ENCODE peak calls at places on chromosomes 12 and 14, in five cellular contexts. F, S, Q, I and K are unnamed samples.

GRCh38 chr12:52506858-52507715 is 13.1 kb downstream of the KRT5 start:
- DNase-seq in F (no peak), S (no peak), Q (no peak), I (peak), K (no peak)

GRCh38 chr12:14153803-14154202 is 172.4 kb upstream of the GRIN2B start:
- DNase-seq in F (no peak), S (no peak), Q (no peak), I (peak), K (no peak)

GRCh38 chr12:68495666-68496065 is 115.0 kb upstream of the RAP1B start:
- DNase-seq in F (no peak), S (no peak), Q (no peak), I (no peak), K (no peak)

GRCh38 chr14:54356172-54356571 is 40.6 kb upstream of the CDKN3 start:
- DNase-seq in F (no peak), S (no peak), Q (no peak), I (no peak), K (no peak)

GRCh38 chr12:107568718-107569117 is 116.9 kb upstream of the PWP1 start:
- DNase-seq in F (no peak), S (no peak), Q (no peak), I (no peak), K (no peak)

GRCh38 chr12:68638721-68639395 is 28.2 kb downstream of the RAP1B start:
- DNase-seq in F (no peak), S (no peak), Q (no peak), I (no peak), K (no peak)

GRCh38 chr12:51371295-51371953 is 19.8 kb downstream of the GALNT6 start:
- DNase-seq in F (peak), S (peak), Q (peak), I (no peak), K (no peak)

GRCh38 chr12:27057543-27057942 is 24.8 kb downstream of the C12orf71 start:
- DNase-seq in F (no peak), S (no peak), Q (no peak), I (no peak), K (no peak)

GRCh38 chr14:53870997-53871396 is 85.6 kb downstream of the BMP4 start:
- DNase-seq in F (no peak), S (no peak), Q (no peak), I (no peak), K (no peak)

GRCh38 chr12:2054091-2055018 is 1.6 kb downstream of the CACNA1C start:
- DNase-seq in F (no peak), S (peak), Q (no peak), I (no peak), K (no peak)

GRCh38 chr12:2053675-2054070 is 886 bp downstream of the CACNA1C start:
- DNase-seq in F (no peak), S (peak), Q (no peak), I (no peak), K (no peak)

GRCh38 chr12:2052861-2053674 is at the start of gene CACNA1C:
- DNase-seq in F (no peak), S (peak), Q (no peak), I (peak), K (no peak)

GRCh38 chr12:2049604-2050540 is 2.9 kb upstream of the CACNA1C start:
- DNase-seq in F (no peak), S (no peak), Q (no peak), I (no peak), K (no peak)

DNA sequence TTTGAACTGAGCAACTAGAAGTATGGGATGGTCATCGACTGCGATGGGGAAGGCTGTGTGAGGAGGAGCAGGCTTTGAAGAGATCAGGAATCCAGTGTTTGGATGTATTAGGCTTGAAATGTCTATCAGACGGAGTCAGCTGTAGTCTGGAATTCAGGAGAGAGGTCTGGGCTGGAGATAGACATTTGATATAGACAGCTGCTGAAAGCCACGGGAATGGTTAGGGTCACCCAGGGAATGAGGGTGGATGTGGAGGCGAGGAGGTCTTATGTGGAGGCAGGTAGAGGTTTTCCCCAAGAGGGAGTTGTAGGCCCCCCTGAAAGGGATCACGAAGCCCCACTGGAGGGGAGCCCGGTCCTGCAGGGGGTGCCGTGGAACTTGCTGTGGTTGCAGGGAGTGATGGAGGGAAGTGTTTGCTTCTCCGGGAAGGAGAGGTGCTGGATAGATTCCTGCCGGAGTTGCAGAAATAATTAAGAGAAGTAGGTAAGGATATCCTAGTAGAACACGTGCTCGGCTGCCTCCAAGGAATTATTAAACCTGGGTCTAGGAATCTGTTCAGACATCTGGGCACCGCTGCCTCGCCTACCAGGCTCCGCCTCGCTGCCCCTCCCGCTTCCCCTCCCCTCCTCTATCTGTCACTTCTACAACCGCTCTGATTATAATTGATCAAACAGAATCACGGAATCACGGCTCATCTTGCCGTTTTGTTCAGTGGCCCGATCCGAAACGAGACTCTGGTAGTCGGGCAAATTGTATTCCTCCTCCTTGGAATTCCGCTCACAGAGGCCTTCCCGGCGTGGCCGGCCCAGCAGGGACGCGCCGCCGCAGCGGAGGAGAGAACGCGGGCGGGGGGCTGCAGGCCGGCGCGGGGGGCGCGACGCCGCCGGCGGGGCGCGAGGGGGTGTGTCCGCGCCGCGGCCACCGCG is 824 bp upstream of the CACNA1C start:
- DNase-seq in F (no peak), S (no peak), Q (no peak), I (no peak), K (no peak)
- TF ChIP-seq CTCF in F (no peak), S (no peak), Q (no peak), I (no peak), K (no peak)

GRCh38 chr14:58239259-58240210 is 5.1 kb upstream of the PSMA3 start:
- DNase-seq in F (peak), S (peak), Q (peak), I (peak), K (peak)
- H3K4me3 ChIP-seq in F (peak), S (peak), Q (no peak), I (peak), K (peak)

DNA sequence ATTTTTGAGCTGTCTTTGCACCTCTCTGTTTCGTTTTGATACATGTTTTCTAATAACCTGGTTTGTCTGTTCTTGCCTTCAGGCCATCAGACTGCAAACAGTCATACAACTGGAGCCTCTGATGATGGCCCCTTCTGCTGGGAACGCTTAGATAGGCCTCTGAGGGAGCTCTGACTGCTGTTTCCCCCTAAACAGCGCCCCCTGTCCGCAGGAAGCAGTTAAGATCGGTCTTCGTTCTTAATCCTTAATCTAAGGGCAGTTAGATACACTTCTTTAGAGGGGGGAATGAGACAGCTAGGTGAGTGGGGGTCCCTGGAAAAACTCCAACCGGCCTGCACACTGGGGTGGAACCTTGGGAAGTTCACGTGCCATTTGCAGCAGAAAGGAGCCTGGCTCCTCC is 1338.8 kb upstream of the SEL1L start:
- DNase-seq in F (no peak), S (no peak), Q (no peak), I (peak), K (no peak)
- TF ChIP-seq CTCF in F (peak), S (no peak), Q (no peak), I (peak), K (no peak)

DNA sequence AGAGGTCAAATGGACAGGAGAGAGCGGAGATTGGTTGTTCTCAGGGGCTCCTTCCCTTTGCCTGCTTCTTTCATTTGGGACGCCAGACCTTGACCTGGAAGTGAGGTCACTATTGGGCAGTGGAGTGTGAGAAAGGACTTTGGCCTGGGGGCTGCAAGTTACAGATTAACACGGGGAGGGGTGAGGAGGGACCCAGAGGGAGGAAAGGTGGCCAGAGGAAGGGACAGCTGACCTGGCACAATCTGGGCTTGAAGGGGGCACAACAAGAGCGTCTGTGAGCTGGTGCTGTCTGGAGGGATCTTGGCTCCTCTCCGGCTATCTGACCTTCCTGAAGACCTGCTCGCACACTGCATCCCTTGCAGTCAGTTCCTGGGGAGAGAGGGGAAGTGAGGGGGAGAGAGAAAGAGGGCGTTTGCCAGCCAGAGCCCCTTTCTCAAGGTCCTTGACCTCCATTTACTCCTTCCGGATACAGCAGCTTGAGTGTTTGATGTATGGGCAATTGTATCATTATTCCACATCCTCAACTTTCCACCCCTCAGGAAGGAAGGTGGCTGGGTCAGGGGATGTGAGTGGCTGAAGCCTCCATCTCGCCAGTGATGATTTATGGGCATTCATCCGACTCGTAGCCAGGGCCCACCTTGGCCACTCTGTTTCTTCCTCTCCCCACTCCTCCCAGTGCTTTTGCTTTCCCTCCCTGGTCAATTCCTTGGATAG is 4.7 kb downstream of the RBP5 start:
- DNase-seq in F (peak), S (peak), Q (no peak), I (no peak), K (no peak)
- H3K4me3 ChIP-seq in F (peak), S (no peak), Q (no peak), I (no peak), K (no peak)

GRCh38 chr12:38543151-38543550 is 226.6 kb downstream of the ALG10B start:
- DNase-seq in F (no peak), S (no peak), Q (peak), I (peak), K (no peak)

GRCh38 chr12:38541849-38542248 is 225.3 kb downstream of the ALG10B start:
- DNase-seq in F (no peak), S (no peak), Q (no peak), I (no peak), K (no peak)

GRCh38 chr12:38540156-38540555 is 223.6 kb downstream of the ALG10B start:
- DNase-seq in F (no peak), S (no peak), Q (no peak), I (no peak), K (no peak)

GRCh38 chr12:38547586-38547985 is 231.0 kb downstream of the ALG10B start:
- DNase-seq in F (no peak), S (no peak), Q (no peak), I (no peak), K (no peak)

GRCh38 chr12:38544357-38545066 is 227.9 kb downstream of the ALG10B start:
- DNase-seq in F (no peak), S (no peak), Q (no peak), I (no peak), K (no peak)
- TF ChIP-seq CTCF in F (no peak), S (no peak), Q (no peak), I (peak), K (peak)

DNA sequence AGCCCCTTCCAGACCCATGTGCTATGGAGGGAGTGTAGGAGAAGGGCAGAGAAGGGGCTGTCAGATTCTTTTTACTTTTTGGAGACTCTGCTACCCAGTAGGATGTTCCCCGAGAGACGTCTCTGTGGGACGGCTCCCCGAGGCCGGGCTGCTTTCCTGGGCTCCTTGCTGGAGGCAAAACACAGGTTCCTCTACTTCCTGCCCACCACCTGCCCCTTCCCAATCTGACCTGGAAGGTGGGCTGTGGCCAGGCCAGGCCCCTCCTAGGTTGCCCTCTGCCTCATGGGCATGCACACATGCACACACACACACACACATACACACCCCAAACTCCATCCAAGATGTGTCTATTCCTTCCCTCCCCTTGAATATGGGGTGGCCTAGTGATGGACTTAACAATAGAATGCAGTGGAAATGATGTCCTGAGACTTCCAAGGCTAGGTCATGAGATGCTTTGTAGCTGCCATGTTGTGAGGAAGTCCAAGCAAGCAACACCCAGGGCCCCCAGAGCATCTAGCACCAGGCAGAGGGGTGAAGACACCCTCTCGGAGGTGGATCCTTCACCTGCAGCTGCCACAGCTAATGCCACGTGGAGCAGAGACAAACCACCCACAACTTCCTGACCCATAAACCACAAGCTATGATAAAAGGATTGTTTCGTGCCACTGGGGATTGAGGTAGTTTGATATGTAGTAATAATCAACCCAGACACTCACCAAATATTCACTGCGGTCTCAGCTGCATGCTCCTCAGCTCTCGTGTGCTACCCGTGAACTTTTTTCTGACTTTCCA is 1.6 kb upstream of the ASB2 start:
- DNase-seq in F (no peak), S (no peak), Q (no peak), I (peak), K (peak)
- H3K4me3 ChIP-seq in F (no peak), S (no peak), Q (no peak), I (no peak), K (no peak)

DNA sequence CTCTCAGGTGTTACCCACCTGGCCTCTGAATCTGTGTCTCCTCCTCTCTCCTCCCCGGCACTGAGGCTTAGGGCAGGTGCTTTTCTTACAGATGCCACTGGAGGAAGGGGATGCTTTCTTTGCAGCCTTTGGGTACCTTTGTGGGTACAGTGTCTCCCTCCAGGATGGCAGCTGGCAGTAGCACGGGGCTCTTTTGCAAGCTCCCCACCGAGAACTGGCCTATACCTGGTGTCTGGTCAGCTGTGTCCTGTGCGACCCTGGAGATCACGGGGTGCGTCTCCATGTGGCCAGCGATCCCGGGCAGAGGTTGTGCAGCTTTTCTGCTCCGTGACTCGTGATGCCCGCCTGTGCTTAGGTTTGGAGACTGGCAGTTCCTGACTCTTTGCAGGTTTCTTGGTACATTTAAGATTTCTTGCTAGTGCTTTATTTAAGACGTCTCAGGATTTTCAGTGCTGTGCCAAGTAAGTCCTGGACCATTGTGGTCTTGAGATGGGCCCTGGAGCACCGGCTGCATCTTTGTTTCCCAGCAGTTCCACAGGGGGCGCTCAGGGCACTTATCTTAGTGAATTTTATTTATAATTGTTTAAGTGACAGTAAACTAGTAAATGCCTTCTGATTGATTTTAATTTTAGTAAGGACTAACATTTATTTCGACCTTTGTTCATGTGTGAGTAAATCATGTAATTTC is 68.9 kb downstream of the DDX51 start:
- DNase-seq in F (no peak), S (no peak), Q (no peak), I (no peak), K (no peak)
- TF ChIP-seq CTCF in F (no peak), S (no peak), Q (no peak), I (peak), K (no peak)

GRCh38 chr12:12890492-12890814 is 909 bp upstream of the GPRC5A start:
- DNase-seq in F (no peak), S (peak), Q (peak), I (no peak), K (no peak)
- H3K4me3 ChIP-seq in F (peak), S (peak), Q (no peak), I (peak), K (no peak)